ENCODE peak calls at places on chromosomes 6 and 20, in five cellular contexts. C, P, X, R and Y are unnamed samples.
A peak's percentile ranks its signal among the peaks of the same experiment; 100 is the strongest.

GRCh38 chr6:150229775-150230561 is 87.1 kb downstream of the PPP1R14C start:
- DNase-seq in C (peak; percentile 64), R (no peak), P (no peak), X (no peak), Y (no peak)

GRCh38 chr20:63094767-63095499 is 88.2 kb upstream of the BHLHE23 start:
- DNase-seq in X (no peak), R (no peak), C (no peak), P (no peak), Y (no peak)

GRCh38 chr6:7672066-7673062 is 53.5 kb upstream of the BMP6 start:
- DNase-seq in P (no peak), C (no peak), X (no peak), R (no peak), Y (no peak)

GRCh38 chr6:35224720-35225119 is 11.0 kb downstream of the SCUBE3 start:
- DNase-seq in R (no peak), P (no peak), X (no peak), C (no peak), Y (no peak)

GRCh38 chr20:7692478-7692877 is 247.8 kb downstream of the HAO1 start:
- DNase-seq in R (no peak), C (no peak), P (no peak), X (no peak), Y (no peak)

GRCh38 chr20:38883081-38883980 is 42.9 kb upstream of the FAM83D start:
- DNase-seq in R (no peak), C (no peak), X (no peak), P (peak; percentile 39), Y (no peak)

GRCh38 chr20:32621914-32622584 is 36.9 kb upstream of the NOL4L start:
- DNase-seq in P (no peak), R (no peak), X (no peak), C (no peak), Y (no peak)

GRCh38 chr6:109508166-109508860 is 25.3 kb upstream of the ZBTB24 start:
- DNase-seq in X (no peak), C (no peak), P (no peak), R (no peak), Y (no peak)

GRCh38 chr6:42403415-42403814 is 48.3 kb downstream of the TRERF1 start:
- DNase-seq in X (no peak), P (peak; percentile 66), R (no peak), C (no peak), Y (no peak)

GRCh38 chr6:75291331-75291730 is 6.7 kb upstream of the TMEM30A start:
- DNase-seq in R (no peak), X (no peak), P (no peak), C (no peak), Y (no peak)

GRCh38 chr6:113873043-113873667 is 16.0 kb downstream of the MARCKS start:
- DNase-seq in R (peak; percentile 9), C (peak; percentile 33), P (peak; percentile 78), X (no peak), Y (no peak)

GRCh38 chr20:19758888-19759331 is 852 bp downstream of the RIN2 start:
- DNase-seq in R (no peak), P (peak; percentile 81), C (no peak), X (peak; percentile 52), Y (no peak)

GRCh38 chr6:143397229-143398222 is 53.0 kb downstream of the ADAT2 start:
- DNase-seq in X (no peak), C (no peak), R (peak; percentile 3), P (peak; percentile 58), Y (no peak)

GRCh38 chr6:133341607-133342158 is 100.5 kb downstream of the EYA4 start:
- DNase-seq in P (no peak), X (no peak), R (no peak), C (peak; percentile 54), Y (no peak)

GRCh38 chr6:7098974-7099373 is 8.8 kb upstream of the RREB1 start:
- DNase-seq in P (no peak), R (no peak), X (no peak), C (no peak), Y (no peak)

GRCh38 chr20:46545077-46545826 is 5.2 kb downstream of the OCSTAMP start:
- DNase-seq in C (peak; percentile 32), R (peak; percentile 77), P (no peak), X (no peak), Y (peak; percentile 36)